ENCODE peak calls at places on chromosomes 11 and 22, in five cellular contexts. One of them, this sample, is unnamed.

GRCh38 chr11:65112226-65112550 is 516 bp downstream of the TM7SF2 start:
- DNase-seq in lower leg skin: no peak
- DNase-seq in GM06990: no peak
- DNase-seq in uterus: no peak
- DNase-seq in AG04449: no peak
- DNase-seq in this sample: no peak

GRCh38 chr11:9138612-9139579 is 47.5 kb upstream of the SCUBE2 start:
- DNase-seq in lower leg skin: no peak
- DNase-seq in GM06990: no peak
- DNase-seq in uterus: no peak
- DNase-seq in AG04449: peak
- DNase-seq in this sample: peak

GRCh38 chr11:64339754-64340408 is at the start of gene CCDC88B:
- DNase-seq in lower leg skin: peak
- DNase-seq in GM06990: peak
- DNase-seq in uterus: no peak
- DNase-seq in AG04449: no peak
- DNase-seq in this sample: no peak

GRCh38 chr11:68342459-68343158 is 30.2 kb downstream of the LRP5 start:
- DNase-seq in lower leg skin: no peak
- DNase-seq in GM06990: no peak
- DNase-seq in uterus: no peak
- DNase-seq in AG04449: no peak
- DNase-seq in this sample: peak

GRCh38 chr11:65121447-65121864 is 478 bp downstream of the FAU start:
- DNase-seq in lower leg skin: no peak
- DNase-seq in GM06990: no peak
- DNase-seq in uterus: no peak
- DNase-seq in AG04449: no peak
- DNase-seq in this sample: no peak

GRCh38 chr22:44574581-44575343 is 76.7 kb upstream of the RTL6 start:
- DNase-seq in lower leg skin: peak
- DNase-seq in GM06990: no peak
- DNase-seq in uterus: no peak
- DNase-seq in AG04449: no peak
- DNase-seq in this sample: no peak

GRCh38 chr11:77093987-77094840 is 8.4 kb upstream of the OMP start:
- DNase-seq in lower leg skin: no peak
- DNase-seq in GM06990: no peak
- DNase-seq in uterus: no peak
- DNase-seq in AG04449: no peak
- DNase-seq in this sample: no peak

GRCh38 chr11:130648601-130649000 is 200.2 kb downstream of the ADAMTS15 start:
- DNase-seq in lower leg skin: no peak
- DNase-seq in GM06990: no peak
- DNase-seq in uterus: peak
- DNase-seq in AG04449: no peak
- DNase-seq in this sample: no peak

GRCh38 chr11:100791873-100792272 is 104.8 kb downstream of the ARHGAP42 start:
- DNase-seq in lower leg skin: no peak
- DNase-seq in GM06990: no peak
- DNase-seq in uterus: no peak
- DNase-seq in AG04449: no peak
- DNase-seq in this sample: no peak

GRCh38 chr11:26276798-26277424 is 55.0 kb upstream of the ANO3 start:
- DNase-seq in lower leg skin: peak
- DNase-seq in GM06990: no peak
- DNase-seq in uterus: peak
- DNase-seq in AG04449: peak
- DNase-seq in this sample: peak

GRCh38 chr11:62601114-62601363 is 626 bp downstream of the MTA2 start:
- DNase-seq in lower leg skin: no peak
- DNase-seq in GM06990: peak
- DNase-seq in uterus: peak
- DNase-seq in AG04449: no peak
- DNase-seq in this sample: no peak

GRCh38 chr22:22767876-22768602 is 119.6 kb upstream of the IGLL5 start:
- DNase-seq in lower leg skin: no peak
- DNase-seq in GM06990: no peak
- DNase-seq in uterus: no peak
- DNase-seq in AG04449: no peak
- DNase-seq in this sample: no peak

GRCh38 chr11:114173836-114174235 is 114.3 kb downstream of the ZBTB16 start:
- DNase-seq in lower leg skin: no peak
- DNase-seq in GM06990: no peak
- DNase-seq in uterus: no peak
- DNase-seq in AG04449: no peak
- DNase-seq in this sample: no peak

GRCh38 chr11:16739326-16739875 is 954 bp downstream of the C11orf58 start:
- DNase-seq in lower leg skin: no peak
- DNase-seq in GM06990: no peak
- DNase-seq in uterus: no peak
- DNase-seq in AG04449: no peak
- DNase-seq in this sample: peak

GRCh38 chr11:69352181-69352580 is 58.2 kb downstream of the MYEOV start:
- DNase-seq in lower leg skin: no peak
- DNase-seq in GM06990: no peak
- DNase-seq in uterus: no peak
- DNase-seq in AG04449: no peak
- DNase-seq in this sample: no peak

DNA sequence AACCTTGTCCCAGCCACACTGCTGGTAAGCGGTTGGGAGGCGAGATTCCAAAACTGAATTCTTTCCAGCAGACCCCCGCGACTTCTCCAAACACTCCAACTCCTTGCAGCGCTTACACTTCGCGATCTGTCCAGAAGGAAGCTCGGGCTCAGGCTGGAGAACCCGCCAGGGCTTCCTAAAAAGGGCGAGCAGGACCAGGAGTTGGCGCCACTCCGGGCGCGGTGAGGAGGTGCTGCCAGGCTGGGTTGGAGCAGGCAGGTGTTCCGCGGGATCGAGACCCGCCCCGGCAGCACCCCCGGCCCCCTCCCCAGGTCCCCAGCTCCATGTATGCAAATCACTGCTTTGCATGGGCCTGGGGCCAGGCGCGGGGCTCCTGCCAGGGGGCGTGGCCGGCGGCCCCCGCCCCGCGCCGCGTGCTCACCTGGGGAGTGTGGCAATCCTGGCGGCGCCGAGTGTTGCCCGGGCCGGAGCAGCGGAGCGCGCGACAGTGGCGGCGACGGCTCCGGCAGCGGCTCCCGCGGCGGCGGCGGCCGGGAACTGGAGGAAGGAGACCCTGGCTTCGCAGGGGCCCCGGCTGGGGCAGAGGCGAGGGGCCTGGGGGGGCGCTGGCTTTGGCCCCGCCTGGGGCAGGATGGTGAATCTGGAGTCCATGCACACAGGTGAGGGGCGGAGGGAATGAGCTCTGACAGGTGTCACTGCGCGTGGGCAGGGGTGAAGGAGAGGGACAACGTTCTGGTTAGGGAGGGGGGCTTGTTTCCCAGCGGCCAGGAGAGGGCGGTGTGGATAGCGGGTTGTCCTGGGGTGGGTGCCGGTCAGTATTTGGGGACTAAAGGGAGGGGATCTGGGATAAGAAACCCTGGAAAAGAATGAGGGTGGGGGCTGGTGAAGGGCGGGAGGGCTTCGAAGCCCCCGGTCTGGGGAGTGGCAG is at the start of gene POU2F3:
- DNase-seq in lower leg skin: no peak
- DNase-seq in GM06990: no peak
- DNase-seq in uterus: no peak
- DNase-seq in AG04449: no peak
- DNase-seq in this sample: no peak
- TF ChIP-seq CTCF in lower leg skin: no peak
- TF ChIP-seq CTCF in GM06990: peak
- TF ChIP-seq CTCF in uterus: no peak
- TF ChIP-seq CTCF in AG04449: peak
- TF ChIP-seq CTCF in this sample: peak

GRCh38 chr11:103633037-103633788 is 403.2 kb upstream of the DDI1 start:
- DNase-seq in lower leg skin: no peak
- DNase-seq in GM06990: no peak
- DNase-seq in uterus: no peak
- DNase-seq in AG04449: peak
- DNase-seq in this sample: peak
- TF ChIP-seq CTCF in lower leg skin: no peak
- TF ChIP-seq CTCF in GM06990: no peak
- TF ChIP-seq CTCF in uterus: no peak
- TF ChIP-seq CTCF in AG04449: peak
- TF ChIP-seq CTCF in this sample: no peak

DNA sequence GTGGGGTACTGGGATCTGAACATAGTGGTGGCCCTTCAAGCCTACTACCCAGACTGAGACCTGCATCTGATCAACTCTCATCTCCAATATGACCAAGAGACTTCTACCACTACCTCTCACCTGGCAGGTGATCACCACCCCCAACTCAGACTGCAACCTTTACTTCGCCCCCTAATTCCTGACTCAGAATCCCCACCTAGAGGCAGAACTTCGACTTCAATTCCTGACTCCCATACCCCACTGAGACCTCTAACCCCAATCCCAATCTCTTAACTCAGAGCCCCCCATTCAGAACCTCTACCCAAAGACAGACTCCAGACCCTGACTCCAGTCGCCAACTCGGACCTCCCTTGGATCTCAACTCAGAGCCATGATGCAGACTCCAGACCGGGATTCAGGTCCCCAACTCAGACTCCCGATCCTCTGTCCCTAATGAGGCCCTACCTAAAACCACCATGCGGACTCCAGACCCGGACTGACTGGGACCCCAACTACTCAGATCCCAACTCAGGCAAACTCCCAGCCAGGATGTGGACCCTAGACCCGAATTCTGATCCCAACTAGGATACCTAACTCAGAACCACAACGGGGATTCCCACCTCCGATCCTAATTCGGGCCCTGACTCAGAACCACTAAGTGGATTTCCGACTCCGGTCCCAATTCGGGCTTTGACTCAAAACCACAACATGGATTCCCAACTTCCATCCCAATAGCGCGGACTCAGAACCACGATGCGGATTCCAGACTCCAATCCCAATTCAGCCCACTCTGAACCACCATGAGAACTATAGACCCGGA is 1.2 kb downstream of the KCNQ1OT1 start:
- DNase-seq in lower leg skin: peak
- DNase-seq in GM06990: no peak
- DNase-seq in uterus: no peak
- DNase-seq in AG04449: no peak
- DNase-seq in this sample: no peak
- TF ChIP-seq CTCF in lower leg skin: no peak
- TF ChIP-seq CTCF in GM06990: no peak
- TF ChIP-seq CTCF in uterus: no peak
- TF ChIP-seq CTCF in AG04449: no peak
- TF ChIP-seq CTCF in this sample: no peak

DNA sequence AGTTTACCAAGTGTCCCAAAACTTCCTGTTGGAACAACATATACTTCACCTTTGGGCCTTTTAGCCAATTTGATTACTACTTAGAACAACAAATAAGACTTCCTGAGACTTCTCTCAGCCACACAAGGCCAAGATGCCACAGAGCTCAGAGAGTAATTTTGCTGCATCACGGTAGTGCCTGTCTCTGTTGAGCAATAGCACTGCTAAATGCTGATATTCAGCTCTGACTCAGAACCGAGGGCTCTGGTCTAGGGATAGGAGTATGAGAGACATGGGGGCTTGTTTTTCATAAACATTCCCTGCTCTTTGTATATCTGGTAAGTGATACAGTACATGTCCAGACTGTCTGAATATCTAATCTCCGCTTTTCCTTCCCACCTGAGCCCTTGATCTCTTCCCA is 260.4 kb upstream of the ARHGAP20 start:
- DNase-seq in lower leg skin: no peak
- DNase-seq in GM06990: no peak
- DNase-seq in uterus: no peak
- DNase-seq in AG04449: no peak
- DNase-seq in this sample: peak
- TF ChIP-seq CTCF in lower leg skin: no peak
- TF ChIP-seq CTCF in GM06990: no peak
- TF ChIP-seq CTCF in uterus: no peak
- TF ChIP-seq CTCF in AG04449: no peak
- TF ChIP-seq CTCF in this sample: no peak

DNA sequence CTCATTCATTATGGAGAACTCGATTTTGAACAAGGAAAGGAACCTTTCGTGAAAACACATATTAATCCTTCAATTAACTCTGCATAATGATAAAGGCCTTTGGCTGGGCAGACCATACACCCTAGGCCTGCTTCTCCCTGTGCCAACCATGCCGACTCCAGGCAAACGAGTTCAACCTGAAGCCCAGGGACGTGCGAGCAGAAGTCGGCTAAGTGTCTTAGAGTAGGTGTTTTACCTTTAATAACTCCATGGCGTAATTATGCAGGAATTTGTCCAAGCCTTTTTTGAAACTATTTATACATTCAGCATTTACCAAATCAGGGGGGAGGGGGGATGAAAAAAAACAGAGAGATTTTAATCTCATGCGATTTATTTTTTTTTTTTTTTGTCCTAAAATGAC is 424.1 kb downstream of the MN1 start:
- DNase-seq in lower leg skin: no peak
- DNase-seq in GM06990: no peak
- DNase-seq in uterus: no peak
- DNase-seq in AG04449: no peak
- DNase-seq in this sample: no peak
- TF ChIP-seq CTCF in lower leg skin: no peak
- TF ChIP-seq CTCF in GM06990: no peak
- TF ChIP-seq CTCF in uterus: no peak
- TF ChIP-seq CTCF in AG04449: no peak
- TF ChIP-seq CTCF in this sample: no peak

DNA sequence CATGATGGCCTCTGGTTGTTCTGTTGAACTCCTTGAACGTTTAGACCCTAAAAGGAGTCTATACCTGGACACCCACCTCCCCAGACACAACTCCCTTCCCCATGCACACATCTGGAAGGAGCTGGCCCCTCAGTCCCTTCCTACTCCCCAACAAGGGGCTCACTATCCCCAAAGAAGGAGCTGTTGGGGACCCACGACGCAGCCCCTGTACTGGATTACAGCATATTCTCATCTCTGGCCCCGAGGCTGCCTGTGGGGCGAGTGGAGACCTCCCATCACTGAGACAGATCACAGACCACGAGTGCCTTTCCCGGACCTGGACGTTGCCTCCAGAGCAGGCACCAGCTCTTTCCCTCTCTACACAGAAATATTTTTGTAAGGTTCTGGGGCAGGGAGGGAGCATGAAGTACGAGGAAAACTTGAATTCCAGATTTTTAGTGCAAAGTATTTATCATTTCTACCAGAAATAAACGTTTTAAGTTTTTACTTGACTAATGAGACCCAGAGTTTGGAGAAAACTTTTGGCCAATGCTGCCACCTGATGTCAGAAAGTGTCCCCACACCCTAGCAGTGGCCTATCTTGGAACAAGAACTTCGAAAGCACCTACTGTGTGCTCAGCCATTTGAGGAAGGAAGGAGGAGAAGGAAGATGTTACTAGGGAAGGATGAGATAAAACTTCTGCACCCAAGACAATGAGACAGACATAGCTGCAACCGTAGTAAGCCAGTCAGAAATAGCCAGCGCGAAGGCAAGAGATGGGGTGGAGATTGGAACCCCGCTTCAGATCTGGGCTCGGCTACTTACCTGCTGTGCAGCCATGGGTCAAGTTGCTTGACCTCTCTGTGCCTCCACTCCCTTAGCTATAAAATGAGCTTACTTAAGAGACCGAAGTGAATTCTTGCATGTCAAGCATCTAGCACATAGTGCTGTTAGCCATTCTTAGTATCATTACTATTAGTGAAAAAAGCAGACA is 10.2 kb upstream of the POU2F3 start:
- DNase-seq in lower leg skin: no peak
- DNase-seq in GM06990: no peak
- DNase-seq in uterus: no peak
- DNase-seq in AG04449: no peak
- DNase-seq in this sample: peak
- TF ChIP-seq CTCF in lower leg skin: no peak
- TF ChIP-seq CTCF in GM06990: peak
- TF ChIP-seq CTCF in uterus: peak
- TF ChIP-seq CTCF in AG04449: peak
- TF ChIP-seq CTCF in this sample: peak

GRCh38 chr11:125952973-125953372 is 7.1 kb downstream of the VSIG10L2 start:
- DNase-seq in lower leg skin: peak
- DNase-seq in GM06990: no peak
- DNase-seq in uterus: peak
- DNase-seq in AG04449: no peak
- DNase-seq in this sample: no peak
- TF ChIP-seq CTCF in lower leg skin: no peak
- TF ChIP-seq CTCF in GM06990: no peak
- TF ChIP-seq CTCF in uterus: no peak
- TF ChIP-seq CTCF in AG04449: no peak
- TF ChIP-seq CTCF in this sample: no peak